ENCODE peak calls at places on chromosomes 2 and 18, in six cellular contexts. L is OCI-LY7; B is osteocyte; S is lung; O is CD8-positive, alpha-beta T cell; P is chondrocyte. I is an unnamed sample.

GRCh38 chr2:205267323-205267722 is 415.0 kb upstream of the NRP2 start:
- DNase-seq in L (no peak), B (no peak), S (no peak), O (no peak), P (no peak), I (no peak)

GRCh38 chr2:102488063-102488462 is 15.0 kb downstream of the SLC9A4 start:
- DNase-seq in L (no peak), B (peak; percentile 51), S (no peak), O (no peak), P (no peak), I (peak; percentile 70)

GRCh38 chr2:24874025-24874424 is 46.0 kb downstream of the ADCY3 start:
- DNase-seq in L (no peak), B (no peak), S (no peak), O (no peak), P (no peak), I (no peak)

GRCh38 chr2:193428336-193428818 is 1233.6 kb upstream of the TMEFF2 start:
- DNase-seq in L (no peak), B (no peak), S (no peak), O (no peak), P (no peak), I (peak; percentile 36)

GRCh38 chr2:136310797-136311558 is 193.0 kb upstream of the CXCR4 start:
- DNase-seq in L (no peak), B (no peak), S (no peak), O (no peak), P (no peak), I (no peak)

GRCh38 chr18:24763765-24764548 is 303.5 kb downstream of the HRH4 start:
- DNase-seq in L (no peak), B (no peak), S (no peak), O (no peak), P (no peak), I (no peak)

GRCh38 chr2:128596453-128597430 is 278.1 kb upstream of the HS6ST1 start:
- DNase-seq in L (no peak), B (peak; percentile 71), S (no peak), O (no peak), P (peak; percentile 81), I (no peak)

GRCh38 chr2:159010340-159010739 is 41.9 kb downstream of the TANC1 start:
- DNase-seq in L (no peak), B (no peak), S (no peak), O (no peak), P (no peak), I (no peak)

GRCh38 chr2:108305901-108306300 is 17.2 kb downstream of the SULT1C2 start:
- DNase-seq in L (no peak), B (no peak), S (no peak), O (no peak), P (no peak), I (no peak)

GRCh38 chr2:52112141-52112540 is 1080.2 kb upstream of the NRXN1 start:
- DNase-seq in L (no peak), B (no peak), S (no peak), O (no peak), P (no peak), I (no peak)

GRCh38 chr18:13703899-13704298 is 22.5 kb downstream of the FAM210A start:
- DNase-seq in L (peak; percentile 59), B (no peak), S (no peak), O (no peak), P (no peak), I (no peak)

GRCh38 chr18:12946549-12947354 is 1.1 kb upstream of the SEH1L start:
- DNase-seq in L (peak; percentile 35), B (no peak), S (no peak), O (no peak), P (no peak), I (peak; percentile 37)

GRCh38 chr2:173822889-173823485 is 142.2 kb downstream of the SP3 start:
- DNase-seq in L (no peak), B (no peak), S (no peak), O (no peak), P (no peak), I (no peak)

GRCh38 chr2:175025946-175026345 is 20.8 kb upstream of the CHN1 start:
- DNase-seq in L (no peak), B (no peak), S (no peak), O (no peak), P (no peak), I (no peak)

GRCh38 chr2:169324581-169325260 is 37.6 kb downstream of the LRP2 start:
- DNase-seq in L (no peak), B (no peak), S (no peak), O (no peak), P (no peak), I (no peak)

GRCh38 chr2:147174824-147175254 is 670.0 kb upstream of the ACVR2A start:
- DNase-seq in L (no peak), B (no peak), S (no peak), O (no peak), P (no peak), I (no peak)

GRCh38 chr2:213296270-213296669 is 12.0 kb downstream of the SPAG16 start:
- DNase-seq in L (no peak), B (no peak), S (no peak), O (no peak), P (no peak), I (no peak)

GRCh38 chr2:73987109-73987947 is 2.6 kb downstream of the TET3 start:
- DNase-seq in L (no peak), B (no peak), S (no peak), O (peak; percentile 56), P (no peak), I (peak; percentile 53)

GRCh38 chr2:168254158-168254935 is 7.0 kb upstream of the STK39 start:
- DNase-seq in L (no peak), B (no peak), S (no peak), O (no peak), P (no peak), I (no peak)

GRCh38 chr2:174027956-174028355 is 62.8 kb upstream of the SP3 start:
- DNase-seq in L (no peak), B (no peak), S (no peak), O (no peak), P (no peak), I (no peak)

GRCh38 chr2:98457045-98457696 is 12.5 kb downstream of the INPP4A start:
- DNase-seq in L (no peak), B (peak; percentile 25), S (no peak), O (no peak), P (no peak), I (no peak)

GRCh38 chr2:104904889-104905288 is 51.0 kb downstream of the POU3F3 start:
- DNase-seq in L (no peak), B (no peak), S (no peak), O (no peak), P (no peak), I (no peak)

GRCh38 chr2:8515390-8515761 is 166.5 kb upstream of the ID2 start:
- DNase-seq in L (peak; percentile 88), B (no peak), S (no peak), O (peak; percentile 55), P (peak; percentile 25), I (no peak)

GRCh38 chr2:239537633-239538356 is 137.0 kb upstream of the HDAC4 start:
- DNase-seq in L (no peak), B (no peak), S (no peak), O (no peak), P (peak; percentile 53), I (no peak)

GRCh38 chr2:239533917-239534316 is 133.1 kb upstream of the HDAC4 start:
- DNase-seq in L (no peak), B (no peak), S (no peak), O (no peak), P (peak; percentile 64), I (no peak)

GRCh38 chr2:239536186-239536585 is 135.4 kb upstream of the HDAC4 start:
- DNase-seq in L (no peak), B (no peak), S (no peak), O (no peak), P (peak; percentile 91), I (no peak)

GRCh38 chr2:239534581-239535412 is 134.0 kb upstream of the HDAC4 start:
- DNase-seq in L (no peak), B (no peak), S (no peak), O (no peak), P (peak; percentile 61), I (no peak)

DNA sequence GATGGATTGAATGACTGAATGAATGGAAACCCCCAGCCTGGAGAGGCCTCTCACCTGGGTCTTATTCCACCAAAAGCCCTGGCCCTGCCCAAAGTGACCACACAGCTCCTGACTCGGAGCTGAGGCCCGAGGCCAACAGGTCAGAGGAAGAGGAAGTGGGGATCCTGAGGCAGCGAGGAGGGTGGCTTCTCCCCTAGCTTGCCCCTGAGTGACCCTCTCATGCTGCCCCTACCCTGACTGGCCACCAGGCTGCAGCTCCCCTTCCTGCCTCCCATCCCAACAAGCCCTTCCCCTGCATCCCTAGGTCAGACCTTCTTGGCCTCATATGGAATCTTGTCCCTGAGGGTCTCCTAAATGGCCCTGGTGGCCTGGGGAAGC is 134.6 kb upstream of the HDAC4 start:
- DNase-seq in L (no peak), B (no peak), S (no peak), O (no peak), P (peak; percentile 55), I (no peak)
- TF ChIP-seq CTCF in L (no peak), B (no peak), S (no peak), O (no peak), P (no peak), I (no peak)

DNA sequence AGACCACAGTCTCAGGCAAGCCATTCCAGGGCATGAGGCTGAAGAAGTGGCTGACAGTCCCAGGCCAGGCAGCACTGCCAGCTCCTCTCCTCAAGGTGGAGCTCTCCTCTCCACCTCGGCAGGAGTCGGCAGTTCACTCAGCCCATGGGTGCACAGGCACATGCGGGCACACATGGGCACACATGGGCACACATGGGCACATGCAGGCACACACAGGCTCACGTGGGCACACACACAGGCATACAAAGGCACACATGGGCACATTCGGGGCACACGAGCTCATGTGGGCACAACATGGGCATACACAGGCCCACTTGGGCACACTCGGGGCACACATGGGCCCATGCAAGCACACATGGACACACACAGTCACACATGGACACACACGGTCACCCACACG is 65.3 kb upstream of the TAF1B start:
- DNase-seq in L (peak; percentile 28), B (no peak), S (no peak), O (no peak), P (peak; percentile 64), I (no peak)
- TF ChIP-seq CTCF in L (peak; percentile 70), B (peak; percentile 31), S (no peak), O (no peak), P (peak; percentile 50), I (peak; percentile 14)

GRCh38 chr2:163736433-163737168 is 793 bp upstream of the FIGN start:
- DNase-seq in L (no peak), B (peak; percentile 86), S (no peak), O (no peak), P (peak; percentile 85), I (peak; percentile 74)
- TF ChIP-seq CTCF in L (no peak), B (peak; percentile 42), S (no peak), O (no peak), P (peak; percentile 67), I (peak; percentile 27)

GRCh38 chr2:120344991-120345975 is 653 bp upstream of the INHBB start:
- DNase-seq in L (no peak), B (no peak), S (no peak), O (no peak), P (no peak), I (peak; percentile 19)

GRCh38 chr2:120346034-120346666 is at the start of gene INHBB:
- DNase-seq in L (no peak), B (no peak), S (no peak), O (no peak), P (no peak), I (no peak)

GRCh38 chr2:120343433-120344105 is 2.4 kb upstream of the INHBB start:
- DNase-seq in L (peak; percentile 5), B (peak; percentile 91), S (peak; percentile 83), O (peak; percentile 56), P (no peak), I (peak; percentile 86)

GRCh38 chr2:120343100-120343432 is 2.9 kb upstream of the INHBB start:
- DNase-seq in L (no peak), B (no peak), S (no peak), O (no peak), P (no peak), I (no peak)

GRCh38 chr2:120344214-120344990 is 1.5 kb upstream of the INHBB start:
- DNase-seq in L (no peak), B (no peak), S (no peak), O (no peak), P (no peak), I (peak; percentile 27)
- TF ChIP-seq CTCF in L (no peak), B (no peak), S (no peak), O (no peak), P (peak; percentile 19), I (no peak)

I was measured in Calu3.